ENCODE peak calls at places on chromosomes 4 and X, in four cellular contexts. One of them, this sample, is unnamed.

GRCh38 chr4:141898336-141898735 is 262.0 kb downstream of the IL15 start:
- DNase-seq in IMR-90: no peak
- DNase-seq in H1: no peak
- DNase-seq in H9: no peak
- DNase-seq in this sample: no peak

GRCh38 chrX:41384041-41384705 is 50.2 kb downstream of the DDX3X start:
- DNase-seq in IMR-90: peak
- DNase-seq in H1: no peak
- DNase-seq in H9: no peak
- DNase-seq in this sample: peak

GRCh38 chr4:117137143-117137542 is 51.8 kb upstream of the TRAM1L1 start:
- DNase-seq in IMR-90: peak
- DNase-seq in H1: no peak
- DNase-seq in H9: no peak
- DNase-seq in this sample: no peak

GRCh38 chr4:165814256-165815010 is 58.6 kb upstream of the TLL1 start:
- DNase-seq in IMR-90: no peak
- DNase-seq in H1: no peak
- DNase-seq in H9: no peak
- DNase-seq in this sample: no peak

GRCh38 chrX:116111497-116111896 is 59.0 kb upstream of the AGTR2 start:
- DNase-seq in IMR-90: no peak
- DNase-seq in H1: no peak
- DNase-seq in H9: no peak
- DNase-seq in this sample: no peak

GRCh38 chrX:49767231-49767630 is 61.9 kb upstream of the PAGE4 start:
- DNase-seq in IMR-90: no peak
- DNase-seq in H1: no peak
- DNase-seq in H9: no peak
- DNase-seq in this sample: no peak

GRCh38 chr4:67288964-67289363 is 256.3 kb downstream of the CENPC start:
- DNase-seq in IMR-90: no peak
- DNase-seq in H1: peak
- DNase-seq in H9: peak
- DNase-seq in this sample: peak

GRCh38 chr4:121269001-121269400 is 104.9 kb upstream of the TNIP3 start:
- DNase-seq in IMR-90: no peak
- DNase-seq in H1: no peak
- DNase-seq in H9: no peak
- DNase-seq in this sample: peak

GRCh38 chr4:98720871-98721480 is 62.6 kb upstream of the TSPAN5 start:
- DNase-seq in IMR-90: peak
- DNase-seq in H1: no peak
- DNase-seq in H9: no peak
- DNase-seq in this sample: no peak

GRCh38 chr4:8744083-8744805 is 127.4 kb downstream of the HMX1 start:
- DNase-seq in IMR-90: no peak
- DNase-seq in H1: peak
- DNase-seq in H9: peak
- DNase-seq in this sample: no peak

GRCh38 chr4:87375719-87376291 is 15.2 kb downstream of the HSD17B11 start:
- DNase-seq in IMR-90: peak
- DNase-seq in H1: no peak
- DNase-seq in H9: no peak
- DNase-seq in this sample: peak

GRCh38 chr4:119498520-119498919 is 130.1 kb downstream of the PDE5A start:
- DNase-seq in IMR-90: peak
- DNase-seq in H1: no peak
- DNase-seq in H9: no peak
- DNase-seq in this sample: peak

GRCh38 chr4:83387922-83388676 is 53.5 kb upstream of the HPSE start:
- DNase-seq in IMR-90: no peak
- DNase-seq in H1: no peak
- DNase-seq in H9: no peak
- DNase-seq in this sample: peak

GRCh38 chr4:73897380-73898136 is 28.4 kb downstream of the CXCL1 start:
- DNase-seq in IMR-90: peak
- DNase-seq in H1: no peak
- DNase-seq in H9: no peak
- DNase-seq in this sample: no peak

GRCh38 chr4:38333219-38333618 is 330.8 kb upstream of the KLF3 start:
- DNase-seq in IMR-90: no peak
- DNase-seq in H1: no peak
- DNase-seq in H9: no peak
- DNase-seq in this sample: no peak

GRCh38 chrX:112738347-112739033 is 58.8 kb upstream of the LHFPL1 start:
- DNase-seq in IMR-90: peak
- DNase-seq in H1: no peak
- DNase-seq in H9: no peak
- DNase-seq in this sample: no peak

GRCh38 chr4:18691431-18692200 is 670.1 kb upstream of the LCORL start:
- DNase-seq in IMR-90: no peak
- DNase-seq in H1: peak
- DNase-seq in H9: peak
- DNase-seq in this sample: peak

GRCh38 chrX:40685352-40685918 is 38.1 kb upstream of the CXorf38 start:
- DNase-seq in IMR-90: no peak
- DNase-seq in H1: no peak
- DNase-seq in H9: no peak
- DNase-seq in this sample: peak

GRCh38 chr4:128461300-128462103 is 173.9 kb upstream of the PGRMC2 start:
- DNase-seq in IMR-90: peak
- DNase-seq in H1: no peak
- DNase-seq in H9: no peak
- DNase-seq in this sample: peak

GRCh38 chr4:112431158-112431557 is 84.8 kb downstream of the NEUROG2 start:
- DNase-seq in IMR-90: no peak
- DNase-seq in H1: no peak
- DNase-seq in H9: no peak
- DNase-seq in this sample: no peak

GRCh38 chrX:25858273-25858880 is 279.8 kb upstream of the MAGEB18 start:
- DNase-seq in IMR-90: no peak
- DNase-seq in H1: no peak
- DNase-seq in H9: no peak
- DNase-seq in this sample: peak

GRCh38 chrX:26442340-26442739 is 226.4 kb downstream of the MAGEB5 start:
- DNase-seq in IMR-90: peak
- DNase-seq in H1: no peak
- DNase-seq in H9: no peak
- DNase-seq in this sample: peak

GRCh38 chr4:57501715-57502114 is 391.5 kb upstream of the IGFBP7 start:
- DNase-seq in IMR-90: peak
- DNase-seq in H1: no peak
- DNase-seq in H9: no peak
- DNase-seq in this sample: peak

GRCh38 chr4:86441175-86441960 is 81.5 kb upstream of the MAPK10 start:
- DNase-seq in IMR-90: peak
- DNase-seq in H1: no peak
- DNase-seq in H9: no peak
- DNase-seq in this sample: peak

GRCh38 chr4:185463541-185463940 is 8.0 kb downstream of the CCDC110 start:
- DNase-seq in IMR-90: no peak
- DNase-seq in H1: no peak
- DNase-seq in H9: no peak
- DNase-seq in this sample: no peak

GRCh38 chr4:145097331-145097820 is 620 bp downstream of the ANAPC10 start:
- DNase-seq in IMR-90: no peak
- DNase-seq in H1: no peak
- DNase-seq in H9: no peak
- DNase-seq in this sample: no peak

GRCh38 chr4:38188631-38189101 is 228.5 kb downstream of the PTTG2 start:
- DNase-seq in IMR-90: no peak
- DNase-seq in H1: no peak
- DNase-seq in H9: no peak
- DNase-seq in this sample: no peak

GRCh38 chr4:95165926-95166524 is 382.7 kb downstream of the UNC5C start:
- DNase-seq in IMR-90: peak
- DNase-seq in H1: no peak
- DNase-seq in H9: no peak
- DNase-seq in this sample: peak

GRCh38 chrX:152601848-152602616 is 35.7 kb upstream of the GABRQ start:
- DNase-seq in IMR-90: no peak
- DNase-seq in H1: peak
- DNase-seq in H9: peak
- DNase-seq in this sample: peak

GRCh38 chr4:53040459-53040815 is 178.3 kb downstream of the RASL11B start:
- DNase-seq in IMR-90: peak
- DNase-seq in H1: no peak
- DNase-seq in H9: no peak
- DNase-seq in this sample: no peak

GRCh38 chrX:110212299-110212698 is 105.6 kb downstream of the AMMECR1 start:
- DNase-seq in IMR-90: peak
- DNase-seq in H1: no peak
- DNase-seq in H9: no peak
- DNase-seq in this sample: peak

GRCh38 chr4:54773022-54773421 is 115.3 kb downstream of the KIT start:
- DNase-seq in IMR-90: no peak
- DNase-seq in H1: no peak
- DNase-seq in H9: no peak
- DNase-seq in this sample: no peak
- H3K56ac ChIP-seq in IMR-90: no peak
- H3K56ac ChIP-seq in H1: no peak
- H3K56ac ChIP-seq in H9: no peak
- H3K56ac ChIP-seq in this sample: no peak

GRCh38 chr4:154549894-154550790 is at the start of gene PLRG1:
- DNase-seq in IMR-90: peak
- DNase-seq in H1: peak
- DNase-seq in H9: peak
- DNase-seq in this sample: peak
- H4K8ac ChIP-seq in IMR-90: peak
- H4K8ac ChIP-seq in H1: peak
- H4K8ac ChIP-seq in H9: no peak
- H4K8ac ChIP-seq in this sample: no peak

GRCh38 chr4:178028481-178028880 is 586.2 kb upstream of the AGA start:
- DNase-seq in IMR-90: no peak
- DNase-seq in H1: no peak
- DNase-seq in H9: no peak
- DNase-seq in this sample: no peak
- H3K56ac ChIP-seq in IMR-90: no peak
- H3K56ac ChIP-seq in H1: no peak
- H3K56ac ChIP-seq in H9: no peak
- H3K56ac ChIP-seq in this sample: no peak

DNA sequence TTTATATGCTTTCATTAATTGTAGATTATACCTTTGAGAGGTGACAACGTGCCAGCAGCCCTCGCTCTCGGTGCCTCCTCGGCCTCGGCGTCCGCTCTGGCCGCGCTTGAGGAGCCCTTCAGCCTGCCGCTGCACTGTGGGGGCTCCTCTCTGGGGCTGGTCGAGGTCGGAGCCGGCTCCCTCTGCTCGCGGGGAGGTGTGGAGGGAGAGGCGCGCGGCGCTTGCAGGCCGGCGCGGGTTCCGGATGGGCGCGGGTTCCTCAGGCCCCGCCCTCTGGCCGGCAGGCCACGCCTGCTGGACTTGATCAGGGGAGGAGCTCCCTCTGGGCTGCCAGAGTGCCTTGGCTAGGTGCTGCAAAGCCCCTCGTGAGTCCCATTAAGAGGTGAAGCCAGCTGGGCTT is 321.1 kb upstream of the PCDH18 start:
- DNase-seq in IMR-90: no peak
- DNase-seq in H1: no peak
- DNase-seq in H9: no peak
- DNase-seq in this sample: no peak
- H4K8ac ChIP-seq in IMR-90: no peak
- H4K8ac ChIP-seq in H1: no peak
- H4K8ac ChIP-seq in H9: no peak
- H4K8ac ChIP-seq in this sample: no peak

DNA sequence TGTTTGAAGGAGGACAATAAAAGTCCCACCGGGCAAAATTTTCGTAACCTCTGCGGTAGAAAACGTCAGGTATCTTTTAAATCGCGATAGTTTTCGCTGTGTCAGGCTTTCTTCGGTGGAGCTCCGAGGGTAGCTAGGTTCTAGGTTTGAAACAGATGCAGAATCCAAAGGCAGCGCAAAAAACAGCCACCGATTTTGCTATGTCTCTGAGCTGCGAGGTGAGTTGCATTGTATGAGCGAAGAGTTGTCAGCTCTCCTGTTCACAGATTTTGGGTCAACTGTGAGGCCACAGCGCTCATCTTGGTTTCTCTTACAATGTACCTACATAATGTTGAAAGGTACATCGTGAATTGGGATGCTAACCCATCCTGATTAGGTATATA is 459 bp downstream of the CLCN3 start:
- DNase-seq in IMR-90: no peak
- DNase-seq in H1: no peak
- DNase-seq in H9: no peak
- DNase-seq in this sample: peak
- H3K56ac ChIP-seq in IMR-90: peak
- H3K56ac ChIP-seq in H1: peak
- H3K56ac ChIP-seq in H9: no peak
- H3K56ac ChIP-seq in this sample: peak

This sample was measured in mesendoderm.